ENCODE peak calls at places on chromosomes 12 and 14, in five cellular contexts. One of them, this sample, is unnamed.

GRCh38 chr12:65156366-65156831 is 13.0 kb upstream of the LEMD3 start:
- DNase-seq in cardiac muscle cell: no peak
- DNase-seq in OCI-LY7: peak
- DNase-seq in kidney: no peak
- DNase-seq in fibroblast of lung: no peak
- DNase-seq in this sample: no peak

GRCh38 chr12:51188359-51189051 is 15.6 kb upstream of the TFCP2 start:
- DNase-seq in cardiac muscle cell: no peak
- DNase-seq in OCI-LY7: peak
- DNase-seq in kidney: peak
- DNase-seq in fibroblast of lung: no peak
- DNase-seq in this sample: no peak

GRCh38 chr14:35470775-35471174 is 63.2 kb upstream of the INSM2 start:
- DNase-seq in cardiac muscle cell: peak
- DNase-seq in OCI-LY7: no peak
- DNase-seq in kidney: no peak
- DNase-seq in fibroblast of lung: peak
- DNase-seq in this sample: no peak

GRCh38 chr14:69132513-69133181 is 20.3 kb downstream of the DCAF5 start:
- DNase-seq in cardiac muscle cell: no peak
- DNase-seq in OCI-LY7: no peak
- DNase-seq in kidney: no peak
- DNase-seq in fibroblast of lung: peak
- DNase-seq in this sample: no peak

GRCh38 chr12:3998968-3999792 is 126.0 kb upstream of the PARP11 start:
- DNase-seq in cardiac muscle cell: no peak
- DNase-seq in OCI-LY7: no peak
- DNase-seq in kidney: no peak
- DNase-seq in fibroblast of lung: no peak
- DNase-seq in this sample: no peak

GRCh38 chr12:6229823-6230222 is 29.6 kb downstream of the CD9 start:
- DNase-seq in cardiac muscle cell: no peak
- DNase-seq in OCI-LY7: no peak
- DNase-seq in kidney: peak
- DNase-seq in fibroblast of lung: peak
- DNase-seq in this sample: peak

GRCh38 chr12:96506776-96507175 is 17.4 kb downstream of the CFAP54 start:
- DNase-seq in cardiac muscle cell: no peak
- DNase-seq in OCI-LY7: no peak
- DNase-seq in kidney: no peak
- DNase-seq in fibroblast of lung: no peak
- DNase-seq in this sample: no peak

GRCh38 chr12:6527711-6528110 is 6.6 kb upstream of the GAPDH start:
- DNase-seq in cardiac muscle cell: no peak
- DNase-seq in OCI-LY7: no peak
- DNase-seq in kidney: no peak
- DNase-seq in fibroblast of lung: no peak
- DNase-seq in this sample: no peak

GRCh38 chr12:71935594-71935993 is 3.1 kb upstream of the TPH2 start:
- DNase-seq in cardiac muscle cell: no peak
- DNase-seq in OCI-LY7: no peak
- DNase-seq in kidney: no peak
- DNase-seq in fibroblast of lung: no peak
- DNase-seq in this sample: no peak

GRCh38 chr14:77114609-77115008 is 16.6 kb downstream of the CIPC start:
- DNase-seq in cardiac muscle cell: no peak
- DNase-seq in OCI-LY7: no peak
- DNase-seq in kidney: no peak
- DNase-seq in fibroblast of lung: no peak
- DNase-seq in this sample: no peak
- H3K27ac ChIP-seq in cardiac muscle cell: no peak
- H3K27ac ChIP-seq in OCI-LY7: no peak
- H3K27ac ChIP-seq in kidney: no peak
- H3K27ac ChIP-seq in fibroblast of lung: no peak
- H3K27ac ChIP-seq in this sample: no peak

DNA sequence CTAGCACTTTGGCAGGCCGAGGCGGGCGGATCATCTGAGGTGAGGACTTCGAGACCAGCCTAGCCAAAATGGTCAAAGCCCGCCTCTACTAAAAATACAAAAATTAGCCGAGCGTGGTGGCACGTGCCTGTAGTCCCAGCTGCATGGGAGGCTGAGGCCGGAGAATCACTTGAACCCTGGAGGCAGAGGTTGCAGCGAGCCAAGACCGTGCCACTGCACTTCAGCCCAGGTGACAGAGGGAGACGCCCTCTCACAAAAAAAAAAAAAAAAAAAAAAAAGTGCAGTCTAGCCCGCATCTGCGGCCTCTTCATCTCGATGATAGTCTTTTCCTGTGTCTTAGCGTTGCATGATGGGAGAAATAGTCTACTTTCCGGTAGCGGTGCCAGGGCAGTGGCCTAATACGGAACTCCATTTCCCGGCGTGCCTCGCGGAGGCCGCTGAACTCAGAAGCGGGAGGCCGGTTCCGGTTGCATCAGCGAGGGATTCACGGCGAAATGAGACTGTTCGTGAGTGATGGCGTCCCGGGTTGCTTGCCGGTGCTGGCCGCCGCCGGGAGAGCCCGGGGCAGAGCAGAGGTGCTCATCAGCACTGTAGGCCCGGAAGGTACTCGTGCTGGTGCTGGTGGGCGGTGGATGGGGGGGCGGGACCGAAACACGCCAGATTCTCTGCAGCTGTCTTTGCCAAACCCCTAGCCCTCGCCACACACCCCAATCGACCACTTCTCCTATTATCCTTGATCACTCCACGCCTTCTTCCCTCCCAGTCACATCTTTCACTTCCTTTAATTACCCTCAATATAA is at the start of gene MARS1:
- DNase-seq in cardiac muscle cell: peak
- DNase-seq in OCI-LY7: peak
- DNase-seq in kidney: peak
- DNase-seq in fibroblast of lung: peak
- DNase-seq in this sample: peak
- TF ChIP-seq CTCF in cardiac muscle cell: no peak
- TF ChIP-seq CTCF in OCI-LY7: peak
- TF ChIP-seq CTCF in kidney: no peak
- TF ChIP-seq CTCF in fibroblast of lung: no peak
- TF ChIP-seq CTCF in this sample: no peak

GRCh38 chr14:60657609-60657983 is 8.3 kb upstream of the SIX1 start:
- DNase-seq in cardiac muscle cell: no peak
- DNase-seq in OCI-LY7: peak
- DNase-seq in kidney: no peak
- DNase-seq in fibroblast of lung: peak
- DNase-seq in this sample: no peak
- H3K4me3 ChIP-seq in cardiac muscle cell: peak
- H3K4me3 ChIP-seq in OCI-LY7: peak
- H3K4me3 ChIP-seq in kidney: peak
- H3K4me3 ChIP-seq in fibroblast of lung: peak
- H3K4me3 ChIP-seq in this sample: peak

DNA sequence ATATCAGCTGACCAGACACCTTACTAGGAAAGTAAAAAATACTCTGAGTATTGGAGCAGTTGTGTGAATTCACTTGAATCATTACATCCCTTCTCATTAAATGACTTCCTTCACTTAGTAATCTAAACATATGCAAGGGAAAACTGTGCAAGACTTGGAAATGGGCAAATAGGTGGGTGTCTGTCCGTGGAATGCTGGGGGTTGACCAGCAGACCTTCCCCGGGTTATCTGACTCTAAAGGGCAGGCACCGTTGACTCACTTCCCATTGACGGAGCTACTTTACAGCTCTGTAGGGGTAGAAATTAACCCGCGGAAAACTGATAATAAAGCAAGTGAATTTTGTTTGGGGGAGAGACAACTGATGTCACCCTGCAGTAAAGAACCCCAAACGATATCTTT is 199.3 kb downstream of the TTC7B start:
- DNase-seq in cardiac muscle cell: no peak
- DNase-seq in OCI-LY7: no peak
- DNase-seq in kidney: no peak
- DNase-seq in fibroblast of lung: peak
- DNase-seq in this sample: no peak
- H3K27ac ChIP-seq in cardiac muscle cell: no peak
- H3K27ac ChIP-seq in OCI-LY7: no peak
- H3K27ac ChIP-seq in kidney: no peak
- H3K27ac ChIP-seq in fibroblast of lung: no peak
- H3K27ac ChIP-seq in this sample: no peak

DNA sequence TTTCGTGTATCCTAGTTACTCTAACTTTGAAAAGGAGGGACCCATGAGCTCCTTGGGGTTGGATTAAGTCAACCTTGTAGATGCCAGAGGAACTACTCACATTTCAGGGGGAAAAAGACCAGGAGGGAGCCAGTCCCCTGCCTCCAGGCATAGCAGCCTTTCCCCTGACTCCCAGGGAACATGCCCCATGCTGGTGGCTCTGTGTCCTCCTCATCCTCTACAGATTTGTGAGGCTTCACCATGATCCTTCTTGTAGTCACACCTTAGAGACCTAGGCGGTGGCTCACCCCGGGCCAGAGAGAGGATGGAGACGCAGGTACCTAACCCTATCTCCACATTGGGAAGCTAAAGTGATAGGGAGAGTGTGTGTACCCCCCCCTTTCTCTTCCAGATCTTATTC is 16.0 kb upstream of the PPP1R1A start:
- DNase-seq in cardiac muscle cell: no peak
- DNase-seq in OCI-LY7: no peak
- DNase-seq in kidney: no peak
- DNase-seq in fibroblast of lung: no peak
- DNase-seq in this sample: no peak
- TF ChIP-seq CTCF in cardiac muscle cell: no peak
- TF ChIP-seq CTCF in OCI-LY7: no peak
- TF ChIP-seq CTCF in kidney: no peak
- TF ChIP-seq CTCF in fibroblast of lung: no peak
- TF ChIP-seq CTCF in this sample: no peak